ENCODE peak calls at places on chromosomes 6 and 20, in ten cellular contexts. One of them, this sample, is unnamed.

GRCh38 chr6:33945931-33946330 is 142.1 kb upstream of the MLN start:
- DNase-seq in iPS-NIHi11: no peak
- DNase-seq in natural killer cell treated with Interleukin-12 subunit alpha and Interleukin-12 subunit beta and Interleukin-15 and Interleukin-18, amount 100 ng/mL, for 72 hours: no peak
- DNase-seq in AG09309: no peak
- DNase-seq in PC-3: no peak
- DNase-seq in dermis microvascular lymphatic vessel endothelial cell: no peak
- DNase-seq in HS-5: no peak
- DNase-seq in tibial artery: no peak
- DNase-seq in pancreas: no peak
- DNase-seq in NCI-H1105: no peak
- DNase-seq in this sample: no peak

GRCh38 chr6:15166121-15166520 is 79.7 kb upstream of the JARID2 start:
- DNase-seq in iPS-NIHi11: peak
- DNase-seq in natural killer cell treated with Interleukin-12 subunit alpha and Interleukin-12 subunit beta and Interleukin-15 and Interleukin-18, amount 100 ng/mL, for 72 hours: no peak
- DNase-seq in AG09309: no peak
- DNase-seq in PC-3: no peak
- DNase-seq in dermis microvascular lymphatic vessel endothelial cell: no peak
- DNase-seq in HS-5: no peak
- DNase-seq in tibial artery: no peak
- DNase-seq in pancreas: no peak
- DNase-seq in NCI-H1105: no peak
- DNase-seq in this sample: no peak

GRCh38 chr20:63321148-63321831 is 28.3 kb downstream of the COL20A1 start:
- DNase-seq in iPS-NIHi11: no peak
- DNase-seq in natural killer cell treated with Interleukin-12 subunit alpha and Interleukin-12 subunit beta and Interleukin-15 and Interleukin-18, amount 100 ng/mL, for 72 hours: peak
- DNase-seq in AG09309: no peak
- DNase-seq in PC-3: peak
- DNase-seq in dermis microvascular lymphatic vessel endothelial cell: no peak
- DNase-seq in HS-5: no peak
- DNase-seq in tibial artery: peak
- DNase-seq in pancreas: peak
- DNase-seq in NCI-H1105: no peak
- DNase-seq in this sample: peak

GRCh38 chr6:139230421-139230840 is 61.4 kb downstream of the TXLNB start:
- DNase-seq in iPS-NIHi11: no peak
- DNase-seq in natural killer cell treated with Interleukin-12 subunit alpha and Interleukin-12 subunit beta and Interleukin-15 and Interleukin-18, amount 100 ng/mL, for 72 hours: no peak
- DNase-seq in AG09309: no peak
- DNase-seq in PC-3: peak
- DNase-seq in dermis microvascular lymphatic vessel endothelial cell: peak
- DNase-seq in HS-5: no peak
- DNase-seq in tibial artery: no peak
- DNase-seq in pancreas: no peak
- DNase-seq in NCI-H1105: peak
- DNase-seq in this sample: no peak

GRCh38 chr20:53735536-53736050 is 142.0 kb upstream of the ZNF217 start:
- DNase-seq in iPS-NIHi11: no peak
- DNase-seq in natural killer cell treated with Interleukin-12 subunit alpha and Interleukin-12 subunit beta and Interleukin-15 and Interleukin-18, amount 100 ng/mL, for 72 hours: no peak
- DNase-seq in AG09309: peak
- DNase-seq in PC-3: peak
- DNase-seq in dermis microvascular lymphatic vessel endothelial cell: peak
- DNase-seq in HS-5: peak
- DNase-seq in tibial artery: no peak
- DNase-seq in pancreas: no peak
- DNase-seq in NCI-H1105: no peak
- DNase-seq in this sample: peak

GRCh38 chr20:34516874-34517542 is 786 bp downstream of the DYNLRB1 start:
- DNase-seq in iPS-NIHi11: peak
- DNase-seq in natural killer cell treated with Interleukin-12 subunit alpha and Interleukin-12 subunit beta and Interleukin-15 and Interleukin-18, amount 100 ng/mL, for 72 hours: no peak
- DNase-seq in AG09309: no peak
- DNase-seq in PC-3: peak
- DNase-seq in dermis microvascular lymphatic vessel endothelial cell: peak
- DNase-seq in HS-5: no peak
- DNase-seq in tibial artery: peak
- DNase-seq in pancreas: no peak
- DNase-seq in NCI-H1105: peak
- DNase-seq in this sample: no peak

GRCh38 chr6:13863699-13864155 is 49.4 kb upstream of the MCUR1 start:
- DNase-seq in iPS-NIHi11: no peak
- DNase-seq in natural killer cell treated with Interleukin-12 subunit alpha and Interleukin-12 subunit beta and Interleukin-15 and Interleukin-18, amount 100 ng/mL, for 72 hours: no peak
- DNase-seq in AG09309: no peak
- DNase-seq in PC-3: peak
- DNase-seq in dermis microvascular lymphatic vessel endothelial cell: no peak
- DNase-seq in HS-5: no peak
- DNase-seq in tibial artery: no peak
- DNase-seq in pancreas: no peak
- DNase-seq in NCI-H1105: no peak
- DNase-seq in this sample: no peak

GRCh38 chr6:122059918-122060317 is 339.5 kb upstream of the HSF2 start:
- DNase-seq in iPS-NIHi11: no peak
- DNase-seq in natural killer cell treated with Interleukin-12 subunit alpha and Interleukin-12 subunit beta and Interleukin-15 and Interleukin-18, amount 100 ng/mL, for 72 hours: no peak
- DNase-seq in AG09309: no peak
- DNase-seq in PC-3: no peak
- DNase-seq in dermis microvascular lymphatic vessel endothelial cell: no peak
- DNase-seq in HS-5: no peak
- DNase-seq in tibial artery: no peak
- DNase-seq in pancreas: no peak
- DNase-seq in NCI-H1105: peak
- DNase-seq in this sample: no peak

GRCh38 chr6:21005816-21006553 is 471.7 kb downstream of the CDKAL1 start:
- DNase-seq in iPS-NIHi11: no peak
- DNase-seq in natural killer cell treated with Interleukin-12 subunit alpha and Interleukin-12 subunit beta and Interleukin-15 and Interleukin-18, amount 100 ng/mL, for 72 hours: no peak
- DNase-seq in AG09309: no peak
- DNase-seq in PC-3: peak
- DNase-seq in dermis microvascular lymphatic vessel endothelial cell: peak
- DNase-seq in HS-5: peak
- DNase-seq in tibial artery: no peak
- DNase-seq in pancreas: no peak
- DNase-seq in NCI-H1105: no peak
- DNase-seq in this sample: peak

GRCh38 chr20:49132995-49133451 is 55.1 kb downstream of the STAU1 start:
- DNase-seq in iPS-NIHi11: peak
- DNase-seq in natural killer cell treated with Interleukin-12 subunit alpha and Interleukin-12 subunit beta and Interleukin-15 and Interleukin-18, amount 100 ng/mL, for 72 hours: no peak
- DNase-seq in AG09309: peak
- DNase-seq in PC-3: peak
- DNase-seq in dermis microvascular lymphatic vessel endothelial cell: peak
- DNase-seq in HS-5: peak
- DNase-seq in tibial artery: no peak
- DNase-seq in pancreas: peak
- DNase-seq in NCI-H1105: no peak
- DNase-seq in this sample: peak

GRCh38 chr6:134636221-134636830 is 313.6 kb downstream of the ALDH8A1 start:
- DNase-seq in iPS-NIHi11: no peak
- DNase-seq in natural killer cell treated with Interleukin-12 subunit alpha and Interleukin-12 subunit beta and Interleukin-15 and Interleukin-18, amount 100 ng/mL, for 72 hours: no peak
- DNase-seq in AG09309: no peak
- DNase-seq in PC-3: no peak
- DNase-seq in dermis microvascular lymphatic vessel endothelial cell: peak
- DNase-seq in HS-5: no peak
- DNase-seq in tibial artery: no peak
- DNase-seq in pancreas: no peak
- DNase-seq in NCI-H1105: peak
- DNase-seq in this sample: no peak

GRCh38 chr6:28543671-28544131 is 18.0 kb downstream of the GPX5 start:
- DNase-seq in iPS-NIHi11: peak
- DNase-seq in natural killer cell treated with Interleukin-12 subunit alpha and Interleukin-12 subunit beta and Interleukin-15 and Interleukin-18, amount 100 ng/mL, for 72 hours: no peak
- DNase-seq in AG09309: no peak
- DNase-seq in PC-3: no peak
- DNase-seq in dermis microvascular lymphatic vessel endothelial cell: no peak
- DNase-seq in HS-5: no peak
- DNase-seq in tibial artery: no peak
- DNase-seq in pancreas: no peak
- DNase-seq in NCI-H1105: no peak
- DNase-seq in this sample: no peak

GRCh38 chr6:23446394-23447001 is 679.5 kb upstream of the NRSN1 start:
- DNase-seq in iPS-NIHi11: peak
- DNase-seq in natural killer cell treated with Interleukin-12 subunit alpha and Interleukin-12 subunit beta and Interleukin-15 and Interleukin-18, amount 100 ng/mL, for 72 hours: no peak
- DNase-seq in AG09309: no peak
- DNase-seq in PC-3: peak
- DNase-seq in dermis microvascular lymphatic vessel endothelial cell: peak
- DNase-seq in HS-5: no peak
- DNase-seq in tibial artery: no peak
- DNase-seq in pancreas: no peak
- DNase-seq in NCI-H1105: peak
- DNase-seq in this sample: no peak

GRCh38 chr20:11153819-11154218 is 480.0 kb upstream of the JAG1 start:
- DNase-seq in iPS-NIHi11: no peak
- DNase-seq in natural killer cell treated with Interleukin-12 subunit alpha and Interleukin-12 subunit beta and Interleukin-15 and Interleukin-18, amount 100 ng/mL, for 72 hours: no peak
- DNase-seq in AG09309: no peak
- DNase-seq in PC-3: peak
- DNase-seq in dermis microvascular lymphatic vessel endothelial cell: no peak
- DNase-seq in HS-5: no peak
- DNase-seq in tibial artery: no peak
- DNase-seq in pancreas: no peak
- DNase-seq in NCI-H1105: no peak
- DNase-seq in this sample: no peak

GRCh38 chr6:92377137-92377536 is 1042.2 kb downstream of the EPHA7 start:
- DNase-seq in iPS-NIHi11: no peak
- DNase-seq in natural killer cell treated with Interleukin-12 subunit alpha and Interleukin-12 subunit beta and Interleukin-15 and Interleukin-18, amount 100 ng/mL, for 72 hours: no peak
- DNase-seq in AG09309: no peak
- DNase-seq in PC-3: no peak
- DNase-seq in dermis microvascular lymphatic vessel endothelial cell: no peak
- DNase-seq in HS-5: no peak
- DNase-seq in tibial artery: no peak
- DNase-seq in pancreas: no peak
- DNase-seq in NCI-H1105: no peak
- DNase-seq in this sample: no peak

GRCh38 chr6:7261030-7261841 is 51.8 kb downstream of the SSR1 start:
- DNase-seq in iPS-NIHi11: peak
- DNase-seq in natural killer cell treated with Interleukin-12 subunit alpha and Interleukin-12 subunit beta and Interleukin-15 and Interleukin-18, amount 100 ng/mL, for 72 hours: peak
- DNase-seq in AG09309: no peak
- DNase-seq in PC-3: peak
- DNase-seq in dermis microvascular lymphatic vessel endothelial cell: peak
- DNase-seq in HS-5: peak
- DNase-seq in tibial artery: peak
- DNase-seq in pancreas: peak
- DNase-seq in NCI-H1105: peak
- DNase-seq in this sample: peak

GRCh38 chr20:32972181-32973076 is 31.8 kb downstream of the SUN5 start:
- DNase-seq in iPS-NIHi11: no peak
- DNase-seq in natural killer cell treated with Interleukin-12 subunit alpha and Interleukin-12 subunit beta and Interleukin-15 and Interleukin-18, amount 100 ng/mL, for 72 hours: peak
- DNase-seq in AG09309: no peak
- DNase-seq in PC-3: no peak
- DNase-seq in dermis microvascular lymphatic vessel endothelial cell: peak
- DNase-seq in HS-5: no peak
- DNase-seq in tibial artery: no peak
- DNase-seq in pancreas: no peak
- DNase-seq in NCI-H1105: no peak
- DNase-seq in this sample: no peak

GRCh38 chr20:24698189-24698588 is 228.8 kb downstream of the SYNDIG1 start:
- DNase-seq in iPS-NIHi11: no peak
- DNase-seq in natural killer cell treated with Interleukin-12 subunit alpha and Interleukin-12 subunit beta and Interleukin-15 and Interleukin-18, amount 100 ng/mL, for 72 hours: no peak
- DNase-seq in AG09309: no peak
- DNase-seq in PC-3: no peak
- DNase-seq in dermis microvascular lymphatic vessel endothelial cell: no peak
- DNase-seq in HS-5: no peak
- DNase-seq in tibial artery: no peak
- DNase-seq in pancreas: no peak
- DNase-seq in NCI-H1105: no peak
- DNase-seq in this sample: no peak

GRCh38 chr20:24764027-24764797 is 184.9 kb upstream of the CST7 start:
- DNase-seq in iPS-NIHi11: no peak
- DNase-seq in natural killer cell treated with Interleukin-12 subunit alpha and Interleukin-12 subunit beta and Interleukin-15 and Interleukin-18, amount 100 ng/mL, for 72 hours: no peak
- DNase-seq in AG09309: no peak
- DNase-seq in PC-3: no peak
- DNase-seq in dermis microvascular lymphatic vessel endothelial cell: no peak
- DNase-seq in HS-5: no peak
- DNase-seq in tibial artery: no peak
- DNase-seq in pancreas: no peak
- DNase-seq in NCI-H1105: no peak
- DNase-seq in this sample: no peak

GRCh38 chr6:22236626-22237414 is 60.0 kb downstream of the PRL start:
- DNase-seq in iPS-NIHi11: no peak
- DNase-seq in natural killer cell treated with Interleukin-12 subunit alpha and Interleukin-12 subunit beta and Interleukin-15 and Interleukin-18, amount 100 ng/mL, for 72 hours: no peak
- DNase-seq in AG09309: peak
- DNase-seq in PC-3: peak
- DNase-seq in dermis microvascular lymphatic vessel endothelial cell: no peak
- DNase-seq in HS-5: peak
- DNase-seq in tibial artery: peak
- DNase-seq in pancreas: no peak
- DNase-seq in NCI-H1105: no peak
- DNase-seq in this sample: no peak

GRCh38 chr6:37092851-37093727 is 76.9 kb upstream of the PIM1 start:
- DNase-seq in iPS-NIHi11: no peak
- DNase-seq in natural killer cell treated with Interleukin-12 subunit alpha and Interleukin-12 subunit beta and Interleukin-15 and Interleukin-18, amount 100 ng/mL, for 72 hours: no peak
- DNase-seq in AG09309: no peak
- DNase-seq in PC-3: no peak
- DNase-seq in dermis microvascular lymphatic vessel endothelial cell: no peak
- DNase-seq in HS-5: no peak
- DNase-seq in tibial artery: no peak
- DNase-seq in pancreas: peak
- DNase-seq in NCI-H1105: no peak
- DNase-seq in this sample: no peak

This sample was measured in H54.